ENCODE peak calls at places on chromosomes 4 and X, in four cellular contexts. X is tibial nerve, I is stomach, K is A549. B is an unnamed sample.
A peak's percentile ranks its signal among the peaks of the same experiment; 100 is the strongest.

GRCh38 chrX:46665232-46666162 is 91.9 kb downstream of the CHST7 start:
- DNase-seq in X (no peak), K (no peak), I (no peak), B (no peak)

GRCh38 chr4:111836601-111837000 is 308.7 kb upstream of the FAM241A start:
- DNase-seq in I (no peak), X (no peak), K (no peak), B (no peak)

GRCh38 chr4:42428036-42428435 is 30.7 kb downstream of the SHISA3 start:
- DNase-seq in I (no peak), K (no peak), X (no peak), B (no peak)

GRCh38 chr4:48944659-48945290 is 38.2 kb upstream of the OCIAD2 start:
- DNase-seq in K (no peak), X (no peak), I (peak; percentile 36), B (peak; percentile 22)

GRCh38 chr4:99807666-99808065 is 9.0 kb upstream of the DAPP1 start:
- DNase-seq in K (no peak), I (no peak), X (no peak), B (no peak)

GRCh38 chr4:103074598-103075434 is 1.7 kb downstream of the SLC9B2 start:
- DNase-seq in I (no peak), X (no peak), K (no peak), B (no peak)

GRCh38 chrX:73647212-73647611 is 84.2 kb downstream of the CHIC1 start:
- DNase-seq in X (no peak), I (no peak), K (no peak), B (no peak)

GRCh38 chrX:72054776-72055495 is 76.8 kb downstream of the RTL5 start:
- DNase-seq in K (no peak), I (no peak), X (no peak), B (no peak)

GRCh38 chrX:46180258-46180687 is 364.9 kb downstream of the ZNF674 start:
- DNase-seq in K (no peak), X (no peak), I (no peak), B (no peak)

GRCh38 chrX:133754657-133755056 is 230.7 kb downstream of the GPC3 start:
- DNase-seq in I (no peak), K (no peak), X (no peak), B (no peak)

GRCh38 chr4:951594-952468 is 19.6 kb downstream of the TMEM175 start:
- DNase-seq in I (no peak), X (no peak), K (no peak), B (no peak)

GRCh38 chr4:122898370-122899150 is 23.8 kb downstream of the NUDT6 start:
- DNase-seq in I (no peak), X (peak; percentile 36), K (peak; percentile 52), B (no peak)

GRCh38 chrX:131801911-131802310 is 221.2 kb upstream of the STK26 start:
- DNase-seq in K (no peak), I (no peak), X (no peak), B (no peak)

GRCh38 chr4:147596976-147597375 is 20.2 kb upstream of the TMEM184C start:
- DNase-seq in K (no peak), X (no peak), I (peak; percentile 79), B (no peak)

GRCh38 chr4:146525754-146526153 is 4.0 kb upstream of the SLC10A7 start:
- DNase-seq in X (no peak), I (no peak), K (no peak), B (no peak)
- H3K4me3 ChIP-seq in X (no peak overlapping the region), I (no peak overlapping the region), K (no peak overlapping the region), B (no peak overlapping the region)

GRCh38 chrX:153769865-153770605 is 6.0 kb downstream of the PLXNB3 start:
- DNase-seq in K (no peak), I (no peak), X (no peak), B (peak; percentile 5)

GRCh38 chrX:153771686-153772607 is 7.9 kb downstream of the PLXNB3 start:
- DNase-seq in I (no peak), X (no peak), K (no peak), B (no peak)

GRCh38 chrX:153769158-153769864 is 5.3 kb downstream of the PLXNB3 start:
- DNase-seq in X (no peak), K (no peak), I (no peak), B (peak; percentile 5)

GRCh38 chrX:153771261-153771681 is 7.2 kb downstream of the PLXNB3 start:
- DNase-seq in I (no peak), K (no peak), X (no peak), B (no peak)

GRCh38 chrX:153770606-153771175 is 6.6 kb downstream of the PLXNB3 start:
- DNase-seq in I (no peak), X (no peak), K (no peak), B (peak; percentile 4)
- TF ChIP-seq EP300 in I (no peak), X (no peak), K (no peak), B (no peak)

GRCh38 chr4:27759621-27760020 is 899.0 kb downstream of the STIM2 start:
- DNase-seq in X (no peak), I (no peak), K (no peak), B (no peak)
- H3K4me3 ChIP-seq in X (no peak overlapping the region), I (no peak overlapping the region), K (no peak overlapping the region), B (no peak overlapping the region)

GRCh38 chr4:69858683-69859082 is 1.3 kb downstream of the SULT1E1 start:
- DNase-seq in I (no peak), K (no peak), X (no peak), B (no peak)
- TF ChIP-seq EP300 in I (no peak), K (no peak), X (no peak), B (no peak)

GRCh38 chr4:151012836-151013235 is 2.2 kb downstream of the LRBA start:
- DNase-seq in X (no peak), I (peak; percentile 48), K (no peak), B (peak; percentile 51)
- H3K4me3 ChIP-seq in X (no peak overlapping the region), I (peak overlapping the region; percentile 97), K (no peak overlapping the region), B (peak overlapping the region; percentile 92)

DNA sequence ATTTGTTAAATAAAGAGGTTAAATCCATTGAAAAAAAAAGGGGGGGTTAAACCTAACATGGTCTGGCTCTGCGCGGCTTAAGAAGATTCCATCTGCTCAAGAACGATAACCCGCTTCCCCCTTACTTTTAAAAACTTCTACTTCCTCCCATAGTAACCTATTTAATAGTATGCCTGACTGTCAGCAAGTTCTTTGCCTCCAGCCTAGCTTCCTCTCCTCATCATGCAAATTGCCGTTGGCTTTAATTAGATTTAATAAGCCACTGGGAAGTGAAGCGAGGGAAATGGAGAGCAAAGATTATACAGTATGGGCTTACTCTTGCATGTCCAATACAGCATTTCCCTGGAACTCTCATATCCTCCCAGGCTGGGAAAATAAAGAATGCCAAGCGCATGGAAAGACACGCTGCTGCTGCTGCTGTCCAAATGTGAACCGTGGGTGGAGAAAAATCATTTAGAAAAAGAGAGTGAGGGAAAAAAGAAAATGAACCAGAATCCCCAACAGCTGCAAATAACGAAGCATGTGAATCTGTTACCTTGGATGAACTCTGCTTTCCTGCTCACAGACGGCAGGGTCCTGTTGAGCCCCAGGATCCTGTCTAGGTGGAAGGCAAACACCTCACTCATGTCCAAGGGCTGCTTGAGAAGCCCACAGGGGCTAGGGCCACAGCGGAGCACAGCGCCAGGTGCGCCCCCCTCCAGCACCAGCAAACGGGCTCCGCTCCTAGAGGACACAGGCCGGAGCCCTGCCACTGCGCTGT is 2.7 kb downstream of the GASK1B start:
- DNase-seq in K (no peak), X (no peak), I (no peak), B (no peak)
- TF ChIP-seq EP300 in K (no peak), X (no peak), I (no peak), B (no peak)

GRCh38 chrX:97167333-97167732 is 283.6 kb downstream of the RPA4 start:
- DNase-seq in K (no peak), X (no peak), I (no peak), B (no peak)

GRCh38 chrX:97168646-97169045 is 284.9 kb downstream of the RPA4 start:
- DNase-seq in X (no peak), K (no peak), I (no peak), B (no peak)
- H3K4me3 ChIP-seq in X (no peak overlapping the region), K (no peak overlapping the region), I (no peak overlapping the region), B (no peak overlapping the region)

GRCh38 chr4:185500035-185500434 is 28.5 kb upstream of the CCDC110 start:
- DNase-seq in X (no peak), I (no peak), K (no peak), B (no peak)

GRCh38 chr4:185506422-185506821 is 28.9 kb downstream of the PDLIM3 start:
- DNase-seq in I (no peak), K (no peak), X (no peak), B (no peak)

GRCh38 chr4:185508162-185508561 is 27.1 kb downstream of the PDLIM3 start:
- DNase-seq in K (no peak), X (no peak), I (no peak), B (no peak)

GRCh38 chr4:185500576-185500975 is 29.0 kb upstream of the CCDC110 start:
- DNase-seq in X (no peak), I (no peak), K (no peak), B (no peak)

DNA sequence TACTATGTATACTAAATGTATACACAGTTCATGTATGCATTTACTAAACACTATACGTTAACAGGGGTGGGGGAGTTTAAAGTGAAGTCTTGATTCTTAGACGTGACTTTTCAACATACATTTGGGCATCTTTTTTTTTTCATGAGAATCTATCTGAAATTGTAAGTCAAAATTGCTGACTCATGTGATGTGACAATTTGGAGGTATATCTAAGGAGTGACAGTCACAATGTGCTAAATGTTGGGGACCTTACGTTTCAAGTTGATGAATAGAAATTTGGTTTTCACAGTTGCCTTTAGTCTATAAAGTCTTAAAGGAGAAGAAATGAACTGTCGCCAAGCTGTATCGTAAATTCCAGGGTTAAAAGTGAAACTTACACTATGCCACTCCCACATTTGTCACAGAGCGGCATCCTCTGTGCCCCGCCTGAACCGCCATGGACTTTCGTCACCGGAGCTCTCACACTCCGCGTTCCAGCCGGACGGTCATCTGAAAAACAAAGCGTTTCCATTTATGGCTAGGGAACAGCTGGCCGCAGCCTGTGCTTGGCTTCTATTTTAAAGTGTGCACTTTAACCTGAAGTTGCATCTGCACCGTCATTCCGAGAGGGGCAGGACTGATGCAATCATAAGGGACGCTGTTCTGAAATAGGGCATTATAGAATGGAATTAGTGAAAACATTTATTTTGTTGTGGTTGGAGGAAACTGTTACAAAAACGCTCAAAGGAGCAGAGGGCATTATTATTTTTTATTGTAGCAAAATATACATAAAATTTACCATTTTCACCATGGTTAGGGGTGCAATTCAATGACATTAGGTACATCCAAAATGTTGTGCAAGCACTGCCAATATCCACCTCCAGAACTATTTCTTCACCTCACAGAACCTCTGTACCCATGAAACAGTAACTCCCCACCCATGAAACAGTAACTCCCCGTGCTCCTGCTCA is 30.9 kb downstream of the PDLIM3 start:
- DNase-seq in X (peak; percentile 11), K (no peak), I (peak; percentile 63), B (peak; percentile 82)
- TF ChIP-seq EP300 in X (no peak), K (no peak), I (peak; percentile 90), B (peak; percentile 68)